ENCODE peak calls at places on chromosome 21, in four cellular contexts. G is IMR-90, M is H9, Y is H1. N is an unnamed sample.
A peak's percentile ranks its signal among the peaks of the same experiment; 100 is the strongest.

GRCh38 chr21:41141031-41141457 is 26.9 kb upstream of the BACE2 start:
- DNase-seq in Y (no peak), G (peak; percentile 20), M (no peak), N (no peak)

GRCh38 chr21:41919666-41920398 is 34.0 kb downstream of the C2CD2 start:
- DNase-seq in Y (no peak), M (no peak), G (no peak), N (no peak)

GRCh38 chr21:34935452-34935851 is 113.7 kb downstream of the RUNX1 start:
- DNase-seq in G (no peak), Y (no peak), M (no peak), N (no peak)

GRCh38 chr21:41758550-41758949 is 8.3 kb downstream of the RIPK4 start:
- DNase-seq in Y (no peak), M (no peak), G (no peak), N (no peak)

GRCh38 chr21:15001113-15001512 is 63.7 kb downstream of the NRIP1 start:
- DNase-seq in Y (no peak), G (no peak), M (no peak), N (no peak)

GRCh38 chr21:34345892-34346291 is 17.9 kb upstream of the KCNE2 start:
- DNase-seq in M (no peak), G (peak; percentile 71), Y (no peak), N (no peak)

GRCh38 chr21:35050348-35051286 is 1.5 kb upstream of the RUNX1 start:
- DNase-seq in Y (no peak), G (peak; percentile 70), M (no peak), N (no peak)

GRCh38 chr21:33254766-33255165 is 11.4 kb upstream of the IL10RB start:
- DNase-seq in M (no peak), G (no peak), Y (no peak), N (no peak)

GRCh38 chr21:33112670-33113596 is 43.0 kb downstream of the OLIG1 start:
- DNase-seq in M (no peak), Y (no peak), G (no peak), N (no peak)

GRCh38 chr21:37435120-37435519 is 68.5 kb downstream of the DYRK1A start:
- DNase-seq in M (peak; percentile 79), Y (no peak), G (peak; percentile 80), N (peak; percentile 97)

GRCh38 chr21:22062472-22063139 is 1064.4 kb downstream of the NCAM2 start:
- DNase-seq in G (no peak), M (no peak), Y (no peak), N (no peak)

GRCh38 chr21:43305336-43305665 is 121.6 kb downstream of the SIK1 start:
- DNase-seq in G (no peak), M (no peak), Y (no peak), N (no peak)

GRCh38 chr21:34803792-34804440 is 135.1 kb downstream of the CLIC6 start:
- DNase-seq in Y (no peak), G (no peak), M (no peak), N (no peak)

GRCh38 chr21:43361493-43362296 is 65.2 kb downstream of the SIK1 start:
- DNase-seq in Y (no peak), G (peak; percentile 79), M (no peak), N (no peak)

GRCh38 chr21:35156293-35156976 is 107.3 kb upstream of the RUNX1 start:
- DNase-seq in Y (no peak), M (no peak), G (no peak), N (no peak)

GRCh38 chr21:25402134-25402957 is 204.9 kb downstream of the MRPL39 start:
- DNase-seq in G (no peak), M (no peak), Y (no peak), N (no peak)

GRCh38 chr21:29318354-29318753 is 19.6 kb downstream of the BACH1 start:
- DNase-seq in M (no peak), G (peak; percentile 52), Y (no peak), N (no peak)

GRCh38 chr21:42145569-42146250 is 73.2 kb upstream of the ABCG1 start:
- DNase-seq in Y (peak; percentile 74), G (peak; percentile 54), M (peak; percentile 67), N (peak; percentile 68)

GRCh38 chr21:43702785-43703067 is 16.2 kb upstream of the PDXK start:
- DNase-seq in M (no peak), G (no peak), Y (no peak), N (no peak)

GRCh38 chr21:41361053-41361785 is 608 bp upstream of the MX2 start:
- DNase-seq in M (no peak), G (no peak), Y (no peak), N (no peak)

GRCh38 chr21:35048706-35049617 is at the start of gene RUNX1:
- DNase-seq in M (no peak), Y (no peak), G (peak; percentile 56), N (no peak)

GRCh38 chr21:25350056-25350455 is 257.2 kb downstream of the MRPL39 start:
- DNase-seq in Y (peak; percentile 68), G (peak; percentile 60), M (peak; percentile 41), N (peak; percentile 50)

GRCh38 chr21:42352433-42353095 is 1.8 kb upstream of the TFF2 start:
- DNase-seq in Y (no peak), G (no peak), M (no peak), N (no peak)

DNA sequence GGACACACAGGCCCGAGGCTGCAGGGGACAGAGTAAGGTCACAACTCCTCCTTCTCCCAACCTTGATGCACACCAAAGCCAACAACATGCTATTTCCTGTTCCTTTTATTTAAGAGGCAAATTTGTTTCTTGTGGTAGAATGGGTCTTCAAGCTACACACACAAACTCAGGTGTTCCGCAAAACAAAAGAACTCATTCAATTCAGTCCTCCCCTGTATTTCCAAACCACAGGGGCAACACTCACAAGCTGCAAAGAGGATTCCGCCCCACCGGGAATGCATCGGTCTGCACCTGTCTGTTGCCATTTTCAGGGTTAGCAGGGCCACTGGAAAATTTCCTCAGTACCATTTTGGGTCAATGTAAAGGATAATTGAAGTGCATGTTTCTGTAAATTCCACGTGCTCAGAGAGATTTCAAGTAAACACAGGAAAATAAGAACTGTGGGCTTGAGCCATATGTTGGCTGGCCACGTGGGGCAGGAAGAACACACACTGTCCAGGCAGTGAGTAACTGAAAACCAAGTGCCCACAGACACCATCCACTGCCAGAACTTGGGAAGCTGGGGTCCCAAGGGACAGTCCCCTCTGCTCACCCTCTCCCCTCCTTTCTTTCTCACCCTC is 145.2 kb upstream of the ERG start:
- DNase-seq in Y (no peak), M (no peak), G (no peak), N (no peak)
- H3K18ac ChIP-seq in Y (no peak overlapping the region), M (no peak overlapping the region), G (no peak overlapping the region), N (no peak overlapping the region)

GRCh38 chr21:31446206-31446900 is 102.3 kb upstream of the TIAM1 start:
- DNase-seq in Y (no peak), G (no peak), M (no peak), N (no peak)

GRCh38 chr21:31442339-31442738 is 98.3 kb upstream of the TIAM1 start:
- DNase-seq in M (no peak), Y (no peak), G (no peak), N (peak; percentile 14)

GRCh38 chr21:31449912-31450535 is 106.0 kb upstream of the TIAM1 start:
- DNase-seq in G (no peak), M (no peak), Y (no peak), N (no peak)

GRCh38 chr21:31447477-31447876 is 103.4 kb upstream of the TIAM1 start:
- DNase-seq in M (no peak), G (peak; percentile 36), Y (no peak), N (no peak)

DNA sequence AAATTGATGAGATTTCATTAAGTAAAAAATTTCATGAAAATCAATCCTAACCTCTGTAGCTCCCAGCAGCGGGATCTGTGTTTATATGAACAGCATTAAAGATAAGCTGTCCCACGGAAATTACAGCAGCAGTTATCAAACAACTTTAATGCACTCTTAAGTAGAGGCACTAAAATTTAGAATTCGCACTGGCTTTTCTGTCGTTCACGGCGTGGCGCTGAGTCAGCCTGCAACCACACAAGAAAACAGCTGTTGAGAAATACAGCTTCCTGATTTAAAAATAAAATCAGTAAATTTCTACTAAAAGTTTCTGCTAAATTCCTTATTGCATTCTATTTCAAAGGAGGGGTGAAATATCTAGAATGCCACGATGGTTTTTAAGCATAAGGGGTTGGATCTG is 100.0 kb upstream of the TIAM1 start:
- DNase-seq in G (peak; percentile 4), Y (no peak), M (no peak), N (no peak)
- H3K56ac ChIP-seq in G (no peak overlapping the region), Y (no peak overlapping the region), M (no peak overlapping the region), N (no peak overlapping the region)

DNA sequence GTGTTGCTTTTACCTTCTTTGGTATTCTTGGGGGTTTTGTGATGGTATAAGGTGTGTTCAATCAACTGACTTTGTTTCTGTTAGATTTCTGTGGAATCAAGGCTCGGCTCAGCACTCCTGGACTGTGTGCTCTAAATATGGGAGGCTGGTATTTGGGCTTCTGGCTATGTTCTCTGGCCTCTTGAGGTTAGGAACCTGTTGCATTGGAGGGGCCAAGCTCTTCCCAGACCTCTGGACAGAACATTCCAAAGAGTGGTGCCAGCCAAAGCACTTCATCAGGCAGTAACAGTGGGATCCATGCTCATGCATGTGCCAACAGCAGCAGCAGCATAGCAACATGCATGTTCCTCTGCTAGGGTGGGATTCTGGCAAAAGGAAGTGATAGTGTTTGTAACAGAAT is 8.3 kb downstream of the KRTAP19-7 start:
- DNase-seq in G (no peak), M (no peak), Y (no peak), N (no peak)
- H3K18ac ChIP-seq in G (no peak overlapping the region), M (no peak overlapping the region), Y (no peak overlapping the region), N (no peak overlapping the region)

DNA sequence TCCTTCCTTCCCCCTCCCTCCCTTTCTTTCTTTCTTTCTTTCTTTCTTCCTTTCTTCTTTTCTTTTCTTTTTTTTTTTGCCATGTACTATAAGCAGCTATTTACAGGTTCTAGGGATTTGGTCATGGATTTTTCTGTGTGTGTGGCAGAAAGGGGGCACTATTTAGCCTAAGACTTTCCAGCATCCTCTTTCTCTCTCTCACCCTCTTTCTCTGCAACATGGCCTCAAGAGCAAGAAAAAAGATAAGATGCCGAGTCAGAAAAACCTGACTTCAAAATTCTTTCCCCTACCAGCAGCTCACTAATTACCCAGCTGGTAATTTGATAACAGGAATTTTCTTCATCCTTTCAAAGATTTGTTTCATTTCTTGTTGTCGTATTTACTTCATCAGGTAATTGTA is 458.3 kb upstream of the ADAMTS5 start:
- DNase-seq in M (peak; percentile 33), Y (no peak), G (no peak), N (peak; percentile 81)
- H3K56ac ChIP-seq in M (no peak overlapping the region), Y (no peak overlapping the region), G (no peak overlapping the region), N (no peak overlapping the region)

GRCh38 chr21:44887807-44888580 is 14.5 kb upstream of the PTTG1IP start:
- DNase-seq in G (no peak), M (no peak), Y (no peak), N (no peak)
- H3K18ac ChIP-seq in G (no peak overlapping the region), M (no peak overlapping the region), Y (no peak overlapping the region), N (no peak overlapping the region)

GRCh38 chr21:36179145-36179544 is 22.5 kb downstream of the DOP1B start:
- DNase-seq in G (peak; percentile 70), M (no peak), Y (no peak), N (no peak)
- H3K56ac ChIP-seq in G (no peak overlapping the region), M (no peak overlapping the region), Y (no peak overlapping the region), N (no peak overlapping the region)

DNA sequence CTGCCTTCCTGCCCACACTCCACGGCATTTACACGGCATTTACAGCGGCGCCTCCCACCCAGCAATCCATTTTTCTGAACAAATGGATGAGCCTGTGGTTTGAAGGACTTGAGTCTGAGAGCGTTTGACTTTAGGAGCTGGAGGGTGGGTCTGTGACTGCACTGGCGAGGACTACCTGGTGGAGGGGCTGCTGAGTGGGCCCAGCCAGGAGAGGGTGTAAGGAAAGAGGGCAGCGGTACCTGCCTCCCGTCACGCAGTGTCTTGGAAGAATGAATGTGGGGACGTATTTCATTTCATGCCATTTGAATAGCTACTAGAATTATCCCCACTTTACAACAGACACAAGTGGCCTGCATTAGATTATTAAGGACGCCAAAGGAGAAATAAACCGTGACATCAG is 62.9 kb downstream of the B3GALT5 start:
- DNase-seq in M (peak; percentile 49), G (no peak), Y (no peak), N (no peak)
- H3K18ac ChIP-seq in M (no peak overlapping the region), G (no peak overlapping the region), Y (no peak overlapping the region), N (no peak overlapping the region)

GRCh38 chr21:16061194-16061593 is 331.4 kb downstream of the USP25 start:
- DNase-seq in M (no peak), G (no peak), Y (no peak), N (no peak)
- H3K56ac ChIP-seq in M (no peak overlapping the region), G (no peak overlapping the region), Y (no peak overlapping the region), N (no peak overlapping the region)

N was measured in mesendoderm.